ENCODE peak calls at places on chromosomes 6 and 20, in eight cellular contexts. D, Z, H, P, K, B, R and N are unnamed samples.
A peak's percentile ranks its signal among the peaks of the same experiment; 100 is the strongest.

GRCh38 chr6:80789912-80790635 is 683.6 kb downstream of the BCKDHB start:
- DNase-seq in R (no peak), K (no peak), D (peak; percentile 35), P (no peak), B (peak; percentile 39), H (no peak), Z (no peak), N (no peak)

GRCh38 chr6:150312395-150312794 is 56.4 kb upstream of the IYD start:
- DNase-seq in Z (no peak), D (no peak), H (no peak), K (no peak), P (no peak), B (no peak), R (no peak), N (no peak)

GRCh38 chr20:13221673-13222318 is 722 bp downstream of the ISM1 start:
- DNase-seq in H (peak; percentile 45), P (peak; percentile 68), Z (peak; percentile 39), R (peak; percentile 90), B (peak; percentile 61), D (peak; percentile 43), K (peak; percentile 69), N (peak; percentile 88)

GRCh38 chr6:159758031-159759001 is 3.5 kb upstream of the ACAT2 start:
- DNase-seq in H (no peak), Z (no peak), B (no peak), R (peak; percentile 85), P (peak; percentile 16), K (no peak), D (peak; percentile 81), N (no peak)

GRCh38 chr20:31706607-31707257 is 15.9 kb downstream of the BCL2L1 start:
- DNase-seq in Z (no peak), P (no peak), H (no peak), B (peak; percentile 40), K (peak; percentile 70), D (no peak), R (no peak), N (no peak)

GRCh38 chr6:137950581-137950980 is 83.5 kb downstream of the TNFAIP3 start:
- DNase-seq in P (no peak), H (no peak), D (no peak), R (no peak), B (no peak), K (no peak), Z (no peak), N (no peak)

GRCh38 chr20:47768016-47768953 is 17.0 kb downstream of the SULF2 start:
- DNase-seq in Z (peak; percentile 54), D (no peak), K (peak; percentile 82), R (no peak), H (peak; percentile 70), B (no peak), P (no peak), N (peak; percentile 11)

GRCh38 chr6:129936329-129937165 is 75.4 kb upstream of the TMEM244 start:
- DNase-seq in B (peak; percentile 73), D (peak; percentile 60), K (peak; percentile 52), P (peak; percentile 1), H (peak; percentile 67), Z (peak; percentile 47), R (peak; percentile 87), N (no peak)

GRCh38 chr20:31863296-31864085 is 6.8 kb downstream of the DUSP15 start:
- DNase-seq in D (no peak), H (no peak), K (no peak), Z (no peak), P (no peak), B (no peak), R (no peak), N (no peak)

GRCh38 chr6:17491416-17492142 is 98.2 kb downstream of the CAP2 start:
- DNase-seq in D (no peak), P (no peak), B (peak; percentile 20), Z (no peak), R (no peak), K (no peak), H (no peak), N (no peak)

GRCh38 chr6:17492350-17492749 is 99.0 kb downstream of the CAP2 start:
- DNase-seq in H (no peak), R (no peak), Z (no peak), P (no peak), K (no peak), B (peak; percentile 20), D (no peak), N (no peak)

GRCh38 chr6:17493286-17493685 is 99.9 kb downstream of the CAP2 start:
- DNase-seq in B (peak; percentile 72), Z (no peak), K (no peak), P (no peak), R (no peak), H (no peak), D (peak; percentile 85), N (no peak)

GRCh38 chr6:17494177-17494576 is 100.8 kb downstream of the CAP2 start:
- DNase-seq in Z (no peak), R (no peak), P (no peak), D (no peak), B (no peak), K (no peak), H (no peak), N (no peak)

GRCh38 chr6:17490724-17491123 is 97.3 kb downstream of the CAP2 start:
- DNase-seq in R (no peak), B (peak; percentile 37), D (no peak), P (no peak), K (no peak), Z (no peak), H (no peak), N (no peak)
- H3K4me1 ChIP-seq in R (peaks cover 2% of the 10 kb centered on the region), B (peaks cover 4% of the 10 kb centered on the region), D (peaks cover 11% of the 10 kb centered on the region), P (peaks cover 10% of the 10 kb centered on the region), K (no peaks in the 10 kb centered on the region), Z (peaks cover 40% of the 10 kb centered on the region), H (peaks cover 10% of the 10 kb centered on the region), N (no peaks in the 10 kb centered on the region)

GRCh38 chr6:47153066-47153755 is 111.1 kb upstream of the ADGRF1 start:
- DNase-seq in H (no peak), D (peak; percentile 33), Z (no peak), B (no peak), K (no peak), R (peak; percentile 99), P (peak; percentile 48), N (peak; percentile 28)
- H3K4me1 ChIP-seq in H (no peaks in the 10 kb centered on the region), D (peaks cover 12% of the 10 kb centered on the region), Z (no peaks in the 10 kb centered on the region), B (no peaks in the 10 kb centered on the region), K (peaks cover 9% of the 10 kb centered on the region), R (peaks cover 11% of the 10 kb centered on the region), P (peaks cover 41% of the 10 kb centered on the region), N (peaks cover 5% of the 10 kb centered on the region)

GRCh38 chr6:52362443-52363221 is 681 bp downstream of the PAQR8 start:
- DNase-seq in P (peak; percentile 8), D (no peak), K (peak; percentile 47), Z (peak; percentile 36), H (peak; percentile 60), R (peak; percentile 30), B (no peak), N (peak; percentile 77)
- H3K4me1 ChIP-seq in P (peaks cover 8% of the 10 kb centered on the region), D (peaks cover 15% of the 10 kb centered on the region), K (peaks cover 21% of the 10 kb centered on the region), Z (peaks cover 25% of the 10 kb centered on the region), H (peaks cover 4% of the 10 kb centered on the region), R (no peaks in the 10 kb centered on the region), B (peaks cover 3% of the 10 kb centered on the region), N (peaks cover 5% of the 10 kb centered on the region)

GRCh38 chr6:20118877-20119276 is 93.4 kb downstream of the MBOAT1 start:
- DNase-seq in H (no peak), P (no peak), K (no peak), R (no peak), B (no peak), D (no peak), Z (no peak), N (no peak)

GRCh38 chr6:20117474-20117873 is 94.8 kb downstream of the MBOAT1 start:
- DNase-seq in Z (no peak), B (no peak), P (no peak), R (peak; percentile 88), H (no peak), D (peak; percentile 19), K (no peak), N (no peak)

GRCh38 chr6:20115269-20116005 is 96.8 kb downstream of the MBOAT1 start:
- DNase-seq in Z (no peak), R (no peak), P (no peak), D (no peak), B (no peak), H (no peak), K (no peak), N (no peak)

GRCh38 chr6:20119446-20119845 is 92.8 kb downstream of the MBOAT1 start:
- DNase-seq in P (no peak), H (no peak), B (no peak), R (no peak), K (no peak), Z (no peak), D (no peak), N (no peak)

GRCh38 chr6:20116792-20117191 is 95.5 kb downstream of the MBOAT1 start:
- DNase-seq in R (no peak), B (no peak), P (no peak), Z (no peak), K (no peak), H (no peak), D (no peak), N (no peak)
- H3K4me1 ChIP-seq in R (no peaks in the 10 kb centered on the region), B (no peaks in the 10 kb centered on the region), P (peaks cover 14% of the 10 kb centered on the region), Z (peaks cover 13% of the 10 kb centered on the region), K (no peaks in the 10 kb centered on the region), H (no peaks in the 10 kb centered on the region), D (peaks cover 2% of the 10 kb centered on the region), N (no peaks in the 10 kb centered on the region)

DNA sequence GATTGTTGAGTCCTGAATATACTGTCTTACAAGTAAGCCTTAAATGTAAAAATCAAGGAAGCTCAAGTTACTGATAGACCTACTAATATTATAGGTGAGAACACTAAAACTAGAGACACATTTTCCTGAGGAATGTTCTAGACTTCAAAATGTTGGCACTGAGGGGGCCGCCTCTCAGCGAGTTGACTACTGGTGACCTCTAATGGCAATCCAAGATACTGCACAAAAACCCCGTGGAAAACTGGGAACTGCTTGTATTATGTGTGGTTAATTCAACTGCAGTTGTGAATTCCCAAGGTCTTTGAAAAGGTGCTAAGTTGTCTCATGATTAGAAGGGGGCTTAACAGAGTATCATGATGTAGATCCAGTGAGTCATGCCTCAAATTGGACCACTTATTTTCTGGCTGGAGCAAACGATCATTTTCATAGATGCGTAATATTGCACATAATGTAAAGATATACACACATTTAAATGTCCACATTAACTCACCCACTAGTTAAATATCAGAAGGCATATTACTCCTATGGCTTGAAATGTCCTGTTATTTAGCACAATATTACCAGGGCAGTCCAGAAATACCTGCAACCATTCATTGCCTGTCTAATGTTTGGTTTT is 336.2 kb downstream of the FOXA2 start:
- DNase-seq in Z (no peak), B (no peak), K (no peak), H (no peak), R (peak; percentile 57), D (no peak), P (peak; percentile 24), N (no peak)
- H3K4me1 ChIP-seq in Z (no peaks in the 10 kb centered on the region), B (no peaks in the 10 kb centered on the region), K (no peaks in the 10 kb centered on the region), H (no peaks in the 10 kb centered on the region), R (no peaks in the 10 kb centered on the region), D (no peaks in the 10 kb centered on the region), P (no peaks in the 10 kb centered on the region), N (no peaks in the 10 kb centered on the region)